ENCODE peak calls at places on chromosomes 16 and 17, in four cellular contexts. One of them, this sample, is unnamed.

GRCh38 chr16:63323722-63324121 is 1287.5 kb upstream of the CDH8 start:
- DNase-seq in AG10803: no peak
- DNase-seq in GM13976: no peak
- DNase-seq in heart left ventricle: no peak
- DNase-seq in this sample: no peak

GRCh38 chr17:61159415-61159814 is 240.2 kb upstream of the TBX2 start:
- DNase-seq in AG10803: no peak
- DNase-seq in GM13976: no peak
- DNase-seq in heart left ventricle: no peak
- DNase-seq in this sample: no peak

GRCh38 chr16:77169650-77170236 is 21.2 kb upstream of the MON1B start:
- DNase-seq in AG10803: peak
- DNase-seq in GM13976: peak
- DNase-seq in heart left ventricle: no peak
- DNase-seq in this sample: peak

GRCh38 chr17:2181206-2181983 is 122.2 kb downstream of the SMG6 start:
- DNase-seq in AG10803: peak
- DNase-seq in GM13976: no peak
- DNase-seq in heart left ventricle: peak
- DNase-seq in this sample: no peak

GRCh38 chr17:42917236-42917603 is 16.6 kb downstream of the G6PC1 start:
- DNase-seq in AG10803: peak
- DNase-seq in GM13976: no peak
- DNase-seq in heart left ventricle: no peak
- DNase-seq in this sample: no peak

GRCh38 chr17:79797492-79798295 is 817 bp upstream of the CBX8 start:
- DNase-seq in AG10803: no peak
- DNase-seq in GM13976: no peak
- DNase-seq in heart left ventricle: no peak
- DNase-seq in this sample: no peak

GRCh38 chr16:7866144-7866543 is 533.5 kb downstream of the RBFOX1 start:
- DNase-seq in AG10803: no peak
- DNase-seq in GM13976: no peak
- DNase-seq in heart left ventricle: no peak
- DNase-seq in this sample: no peak

GRCh38 chr16:15879255-15879804 is 9.1 kb downstream of the CEP20 start:
- DNase-seq in AG10803: peak
- DNase-seq in GM13976: no peak
- DNase-seq in heart left ventricle: no peak
- DNase-seq in this sample: peak

GRCh38 chr16:68972008-68972407 is 128.7 kb downstream of the TANGO6 start:
- DNase-seq in AG10803: no peak
- DNase-seq in GM13976: no peak
- DNase-seq in heart left ventricle: no peak
- DNase-seq in this sample: no peak

GRCh38 chr17:41555105-41555887 is 16.6 kb downstream of the KRT9 start:
- DNase-seq in AG10803: peak
- DNase-seq in GM13976: no peak
- DNase-seq in heart left ventricle: no peak
- DNase-seq in this sample: peak

GRCh38 chr17:78175643-78175981 is 7.2 kb downstream of the SYNGR2 start:
- DNase-seq in AG10803: no peak
- DNase-seq in GM13976: no peak
- DNase-seq in heart left ventricle: no peak
- DNase-seq in this sample: no peak

GRCh38 chr17:80223142-80223815 is 3.1 kb downstream of the SLC26A11 start:
- DNase-seq in AG10803: no peak
- DNase-seq in GM13976: no peak
- DNase-seq in heart left ventricle: no peak
- DNase-seq in this sample: no peak

GRCh38 chr17:1110844-1111598 is 68.8 kb downstream of the ABR start:
- DNase-seq in AG10803: peak
- DNase-seq in GM13976: no peak
- DNase-seq in heart left ventricle: peak
- DNase-seq in this sample: peak

GRCh38 chr16:13995194-13995593 is 75.2 kb downstream of the ERCC4 start:
- DNase-seq in AG10803: no peak
- DNase-seq in GM13976: no peak
- DNase-seq in heart left ventricle: no peak
- DNase-seq in this sample: no peak

GRCh38 chr17:48605991-48606891 is 1.5 kb upstream of the HOXB6 start:
- DNase-seq in AG10803: no peak
- DNase-seq in GM13976: no peak
- DNase-seq in heart left ventricle: no peak
- DNase-seq in this sample: no peak

GRCh38 chr17:17781591-17782424 is 55.0 kb downstream of the SREBF1 start:
- DNase-seq in AG10803: peak
- DNase-seq in GM13976: no peak
- DNase-seq in heart left ventricle: peak
- DNase-seq in this sample: peak

GRCh38 chr17:74773871-74774286 is 2.3 kb downstream of the NAT9 start:
- DNase-seq in AG10803: peak
- DNase-seq in GM13976: no peak
- DNase-seq in heart left ventricle: no peak
- DNase-seq in this sample: no peak

GRCh38 chr16:65121870-65122723 is at the start of gene CDH11:
- DNase-seq in AG10803: peak
- DNase-seq in GM13976: peak
- DNase-seq in heart left ventricle: peak
- DNase-seq in this sample: peak

GRCh38 chr17:72119963-72120877 is 600 bp upstream of the SOX9 start:
- DNase-seq in AG10803: peak
- DNase-seq in GM13976: peak
- DNase-seq in heart left ventricle: peak
- DNase-seq in this sample: peak

GRCh38 chr17:61129232-61129631 is 270.4 kb upstream of the TBX2 start:
- DNase-seq in AG10803: no peak
- DNase-seq in GM13976: no peak
- DNase-seq in heart left ventricle: no peak
- DNase-seq in this sample: no peak

GRCh38 chr16:842061-842476 is 41.5 kb upstream of the GNG13 start:
- DNase-seq in AG10803: no peak
- DNase-seq in GM13976: no peak
- DNase-seq in heart left ventricle: no peak
- DNase-seq in this sample: no peak

GRCh38 chr16:59148756-59149155 is 414.6 kb upstream of the GOT2 start:
- DNase-seq in AG10803: peak
- DNase-seq in GM13976: no peak
- DNase-seq in heart left ventricle: no peak
- DNase-seq in this sample: no peak

GRCh38 chr17:45341389-45342158 is 24.8 kb upstream of the MAP3K14 start:
- DNase-seq in AG10803: peak
- DNase-seq in GM13976: no peak
- DNase-seq in heart left ventricle: peak
- DNase-seq in this sample: peak

GRCh38 chr17:9802701-9803100 is 11.3 kb upstream of the DHRS7C start:
- DNase-seq in AG10803: no peak
- DNase-seq in GM13976: no peak
- DNase-seq in heart left ventricle: no peak
- DNase-seq in this sample: no peak

GRCh38 chr17:4256952-4257351 is 6.8 kb downstream of the ANKFY1 start:
- DNase-seq in AG10803: no peak
- DNase-seq in GM13976: no peak
- DNase-seq in heart left ventricle: no peak
- DNase-seq in this sample: peak

GRCh38 chr16:81444448-81445121 is at the start of gene CMIP:
- DNase-seq in AG10803: peak
- DNase-seq in GM13976: peak
- DNase-seq in heart left ventricle: peak
- DNase-seq in this sample: peak

GRCh38 chr16:31352344-31353115 is 2.4 kb upstream of the ITGAX start:
- DNase-seq in AG10803: no peak
- DNase-seq in GM13976: peak
- DNase-seq in heart left ventricle: no peak
- DNase-seq in this sample: no peak

GRCh38 chr16:25011891-25012499 is 3.2 kb downstream of the ARHGAP17 start:
- DNase-seq in AG10803: no peak
- DNase-seq in GM13976: no peak
- DNase-seq in heart left ventricle: no peak
- DNase-seq in this sample: no peak

GRCh38 chr16:2228161-2228824 is 4.9 kb downstream of the E4F1 start:
- DNase-seq in AG10803: no peak
- DNase-seq in GM13976: no peak
- DNase-seq in heart left ventricle: no peak
- DNase-seq in this sample: no peak

GRCh38 chr17:72657467-72658317 is 434.8 kb downstream of the SLC39A11 start:
- DNase-seq in AG10803: peak
- DNase-seq in GM13976: no peak
- DNase-seq in heart left ventricle: no peak
- DNase-seq in this sample: peak

GRCh38 chr16:67372664-67373063 is 20.6 kb downstream of the TPPP3 start:
- DNase-seq in AG10803: peak
- DNase-seq in GM13976: no peak
- DNase-seq in heart left ventricle: no peak
- DNase-seq in this sample: peak

GRCh38 chr17:64777413-64778101 is 115.5 kb upstream of the SMURF2 start:
- DNase-seq in AG10803: no peak
- DNase-seq in GM13976: peak
- DNase-seq in heart left ventricle: peak
- DNase-seq in this sample: no peak

GRCh38 chr16:24013733-24014645 is 178.2 kb downstream of the PRKCB start:
- DNase-seq in AG10803: no peak
- DNase-seq in GM13976: peak
- DNase-seq in heart left ventricle: no peak
- DNase-seq in this sample: no peak

GRCh38 chr16:86508947-86509758 is 1.2 kb upstream of the FOXF1 start:
- DNase-seq in AG10803: peak
- DNase-seq in GM13976: peak
- DNase-seq in heart left ventricle: peak
- DNase-seq in this sample: peak

GRCh38 chr17:17313350-17313991 is 10.3 kb downstream of the NT5M start:
- DNase-seq in AG10803: no peak
- DNase-seq in GM13976: peak
- DNase-seq in heart left ventricle: peak
- DNase-seq in this sample: peak

GRCh38 chr17:18967806-18968744 is 16.1 kb downstream of the SLC5A10 start:
- DNase-seq in AG10803: no peak
- DNase-seq in GM13976: no peak
- DNase-seq in heart left ventricle: no peak
- DNase-seq in this sample: peak

GRCh38 chr16:23572394-23572793 is 14.9 kb downstream of the UBFD1 start:
- DNase-seq in AG10803: no peak
- DNase-seq in GM13976: no peak
- DNase-seq in heart left ventricle: no peak
- DNase-seq in this sample: no peak

DNA sequence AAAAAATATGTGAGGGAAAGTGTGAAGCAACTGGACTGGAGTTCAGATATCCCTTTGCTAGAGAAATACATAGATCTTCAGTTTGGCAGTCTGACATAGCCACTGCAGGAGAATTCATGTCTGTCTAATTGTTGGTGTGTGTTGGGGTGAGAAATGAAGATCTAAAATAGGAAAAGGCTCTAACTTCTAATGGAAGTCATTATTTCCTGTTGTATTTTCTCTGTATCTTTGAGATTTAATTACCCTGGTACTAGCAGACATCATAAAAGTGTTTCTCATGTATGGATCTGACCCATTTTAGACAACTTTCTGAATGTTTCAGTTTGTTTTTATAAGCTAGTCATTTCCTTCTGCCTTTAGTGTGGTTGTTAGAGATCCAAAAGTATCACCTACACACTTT is 128.3 kb downstream of the NLK start:
- DNase-seq in AG10803: peak
- DNase-seq in GM13976: no peak
- DNase-seq in heart left ventricle: no peak
- DNase-seq in this sample: no peak
- TF ChIP-seq CTCF in AG10803: no peak
- TF ChIP-seq CTCF in GM13976: no peak
- TF ChIP-seq CTCF in heart left ventricle: no peak
- TF ChIP-seq CTCF in this sample: no peak

DNA sequence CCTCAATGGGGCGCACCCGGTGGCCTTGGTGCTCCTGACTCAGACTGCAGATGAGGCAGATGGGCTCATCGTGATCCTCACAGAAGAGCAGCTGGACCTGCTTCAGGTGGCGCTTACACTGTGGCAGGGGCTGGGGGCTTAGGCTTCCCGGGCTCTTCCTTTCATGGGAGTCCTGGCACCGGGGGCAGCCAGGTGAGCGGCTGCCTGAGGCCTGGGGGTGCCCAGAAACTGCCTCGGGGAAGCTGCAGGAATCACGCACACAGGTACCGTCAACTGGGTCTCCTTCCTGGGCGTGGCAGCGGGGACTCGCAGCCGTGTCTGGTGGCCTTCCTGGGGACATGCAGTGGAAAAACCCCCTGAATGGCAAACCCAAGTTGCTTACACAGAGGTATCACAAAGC is 7.0 kb downstream of the MEFV start:
- DNase-seq in AG10803: no peak
- DNase-seq in GM13976: no peak
- DNase-seq in heart left ventricle: no peak
- DNase-seq in this sample: no peak
- TF ChIP-seq CTCF in AG10803: no peak
- TF ChIP-seq CTCF in GM13976: no peak
- TF ChIP-seq CTCF in heart left ventricle: no peak
- TF ChIP-seq CTCF in this sample: no peak

DNA sequence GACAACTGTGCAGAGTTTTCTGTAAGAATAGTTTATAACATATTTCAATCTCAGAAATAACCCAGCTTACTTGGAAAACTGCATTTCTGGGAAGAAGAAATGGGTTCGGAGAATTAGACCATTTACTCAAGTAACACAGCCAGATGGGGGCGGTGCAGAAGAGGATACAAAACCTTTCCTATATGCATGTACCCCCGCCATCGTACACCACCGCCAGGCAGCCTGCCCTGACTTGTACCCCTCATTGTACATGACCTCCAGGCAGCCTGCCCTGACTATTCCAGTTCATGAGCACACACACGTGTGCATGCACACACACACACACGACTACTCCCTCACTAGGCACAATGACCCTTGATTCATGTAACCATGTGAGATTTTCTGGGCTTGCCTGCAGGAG is 154.0 kb downstream of the C16orf78 start:
- DNase-seq in AG10803: no peak
- DNase-seq in GM13976: no peak
- DNase-seq in heart left ventricle: no peak
- DNase-seq in this sample: no peak
- TF ChIP-seq CTCF in AG10803: no peak
- TF ChIP-seq CTCF in GM13976: no peak
- TF ChIP-seq CTCF in heart left ventricle: no peak
- TF ChIP-seq CTCF in this sample: no peak

DNA sequence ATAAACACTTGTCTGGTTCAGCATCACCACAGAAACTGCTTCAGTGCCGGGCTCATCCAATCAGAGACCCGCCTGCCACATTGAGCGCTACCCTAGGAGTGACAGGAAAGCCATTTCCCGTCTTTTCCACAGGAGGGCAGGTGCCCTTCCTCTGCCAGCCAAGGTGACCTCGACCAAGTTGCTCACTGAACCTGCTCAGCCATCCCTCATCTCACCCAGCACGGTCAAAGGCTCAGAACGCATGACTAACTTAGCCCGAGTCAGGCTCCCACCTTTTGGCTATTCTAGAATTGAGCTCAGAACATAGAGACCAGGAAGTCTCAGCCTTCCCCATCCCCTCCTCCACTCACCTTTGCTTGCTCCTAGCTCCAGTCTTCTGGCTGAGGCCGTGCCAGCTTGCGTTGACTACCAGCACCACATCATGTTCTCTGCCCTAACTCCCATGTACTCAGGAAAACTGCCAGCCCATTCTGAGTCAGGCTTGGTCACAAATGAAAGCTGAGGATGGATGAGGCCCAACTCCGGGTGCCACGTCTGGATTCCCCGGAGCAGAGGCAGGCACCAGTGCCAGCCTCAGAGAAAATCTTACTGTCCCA is 15.6 kb downstream of the MRPS23 start:
- DNase-seq in AG10803: peak
- DNase-seq in GM13976: no peak
- DNase-seq in heart left ventricle: no peak
- DNase-seq in this sample: peak
- TF ChIP-seq CTCF in AG10803: peak
- TF ChIP-seq CTCF in GM13976: no peak
- TF ChIP-seq CTCF in heart left ventricle: no peak
- TF ChIP-seq CTCF in this sample: no peak